ENCODE peak calls at places on chromosomes 12 and 14, in eight cellular contexts. A, U, G, O, X, E, Y and M are unnamed samples.

GRCh38 chr12:75641031-75641780 is 129.8 kb upstream of the KRR1 start:
- DNase-seq in X (no peak), U (no peak), G (no peak), E (peak), O (no peak), Y (no peak), A (no peak), M (peak)

GRCh38 chr12:87827638-87828264 is 201.4 kb downstream of the C12orf50 start:
- DNase-seq in G (no peak), E (peak), O (no peak), U (no peak), A (no peak), Y (no peak), X (no peak), M (no peak)

GRCh38 chr12:57111046-57111698 is at the start of gene STAT6:
- DNase-seq in U (peak), E (no peak), G (peak), Y (peak), O (no peak), X (peak), A (no peak), M (peak)

GRCh38 chr12:2581293-2582045 is 213.3 kb upstream of the FKBP4 start:
- DNase-seq in A (no peak), X (no peak), G (no peak), Y (no peak), E (no peak), O (no peak), U (no peak), M (no peak)

GRCh38 chr12:108649668-108650067 is 16.0 kb upstream of the SELPLG start:
- DNase-seq in Y (no peak), O (no peak), U (no peak), A (no peak), G (no peak), E (peak), X (no peak), M (no peak)

GRCh38 chr12:115232455-115233156 is 548.6 kb upstream of the TBX3 start:
- DNase-seq in G (no peak), O (no peak), E (no peak), X (no peak), A (no peak), U (no peak), Y (no peak), M (no peak)

GRCh38 chr12:9721394-9722092 is 11.4 kb downstream of the CLECL1 start:
- DNase-seq in Y (no peak), E (no peak), A (no peak), G (no peak), X (no peak), O (no peak), U (no peak), M (no peak)

GRCh38 chr14:100193417-100194357 is 34.2 kb upstream of the DEGS2 start:
- DNase-seq in G (peak), E (no peak), A (no peak), O (peak), Y (no peak), X (no peak), U (peak), M (no peak)

GRCh38 chr12:74408601-74409166 is 129.0 kb upstream of the ATXN7L3B start:
- DNase-seq in Y (no peak), U (no peak), O (no peak), X (no peak), G (peak), A (no peak), E (no peak), M (no peak)

GRCh38 chr12:126233625-126234024 is 1168.4 kb downstream of the AACS start:
- DNase-seq in X (no peak), Y (no peak), G (no peak), E (no peak), A (no peak), O (no peak), U (no peak), M (no peak)

GRCh38 chr14:19949218-19949617 is 18.5 kb downstream of the OR4K1 start:
- DNase-seq in G (no peak), E (no peak), O (no peak), A (no peak), X (no peak), U (no peak), Y (no peak), M (no peak)